ENCODE peak calls at places on chromosomes 16 and 17, in six cellular contexts. One of them, this sample, is unnamed.
A peak's percentile ranks its signal among the peaks of the same experiment; 100 is the strongest.

GRCh38 chr17:43713494-43714162 is 45.0 kb downstream of the SOST start:
- DNase-seq in cardiac muscle cell: peak; percentile 48
- DNase-seq in A673: no peak
- DNase-seq in left cardiac atrium: peak; percentile 55
- DNase-seq in NCI-H2171 treated with DMSO at 0.1 percent for 48 hours: peak; percentile 3
- DNase-seq in astrocyte of the spinal cord: no peak
- DNase-seq in this sample: no peak

GRCh38 chr17:81095608-81095888 is 60.6 kb downstream of the BAIAP2 start:
- DNase-seq in left cardiac atrium: no peak
- DNase-seq in cardiac muscle cell: no peak
- DNase-seq in NCI-H2171 treated with DMSO at 0.1 percent for 48 hours: no peak
- DNase-seq in A673: no peak
- DNase-seq in astrocyte of the spinal cord: no peak
- DNase-seq in this sample: no peak

GRCh38 chr17:78427140-78427539 is 48.7 kb downstream of the PGS1 start:
- DNase-seq in NCI-H2171 treated with DMSO at 0.1 percent for 48 hours: no peak
- DNase-seq in astrocyte of the spinal cord: no peak
- DNase-seq in left cardiac atrium: no peak
- DNase-seq in cardiac muscle cell: no peak
- DNase-seq in A673: no peak
- DNase-seq in this sample: no peak

GRCh38 chr17:43832168-43832975 is 574 bp downstream of the MPP3 start:
- DNase-seq in left cardiac atrium: peak; percentile 58
- DNase-seq in NCI-H2171 treated with DMSO at 0.1 percent for 48 hours: peak; percentile 50
- DNase-seq in cardiac muscle cell: peak; percentile 54
- DNase-seq in A673: peak; percentile 14
- DNase-seq in astrocyte of the spinal cord: peak; percentile 73
- DNase-seq in this sample: no peak

GRCh38 chr17:81553616-81554181 is 1.5 kb upstream of the FAAP100 start:
- DNase-seq in cardiac muscle cell: no peak
- DNase-seq in left cardiac atrium: peak; percentile 49
- DNase-seq in NCI-H2171 treated with DMSO at 0.1 percent for 48 hours: peak; percentile 48
- DNase-seq in astrocyte of the spinal cord: peak; percentile 94
- DNase-seq in A673: peak; percentile 89
- DNase-seq in this sample: no peak

GRCh38 chr17:28701987-28702751 is 9.5 kb downstream of the PROCA1 start:
- DNase-seq in NCI-H2171 treated with DMSO at 0.1 percent for 48 hours: no peak
- DNase-seq in A673: no peak
- DNase-seq in left cardiac atrium: no peak
- DNase-seq in astrocyte of the spinal cord: no peak
- DNase-seq in cardiac muscle cell: no peak
- DNase-seq in this sample: no peak

GRCh38 chr16:30715777-30716445 is 16.9 kb downstream of the SRCAP start:
- DNase-seq in NCI-H2171 treated with DMSO at 0.1 percent for 48 hours: no peak
- DNase-seq in A673: peak; percentile 72
- DNase-seq in astrocyte of the spinal cord: no peak
- DNase-seq in cardiac muscle cell: no peak
- DNase-seq in left cardiac atrium: no peak
- DNase-seq in this sample: no peak

GRCh38 chr17:71846561-71846960 is 274.3 kb upstream of the SOX9 start:
- DNase-seq in astrocyte of the spinal cord: peak; percentile 20
- DNase-seq in left cardiac atrium: no peak
- DNase-seq in cardiac muscle cell: no peak
- DNase-seq in A673: no peak
- DNase-seq in NCI-H2171 treated with DMSO at 0.1 percent for 48 hours: peak; percentile 72
- DNase-seq in this sample: peak; percentile 41

GRCh38 chr16:21150375-21151001 is at the start of gene DNAH3:
- DNase-seq in cardiac muscle cell: no peak
- DNase-seq in astrocyte of the spinal cord: no peak
- DNase-seq in NCI-H2171 treated with DMSO at 0.1 percent for 48 hours: peak; percentile 93
- DNase-seq in left cardiac atrium: no peak
- DNase-seq in A673: peak; percentile 69
- DNase-seq in this sample: peak; percentile 8

GRCh38 chr16:88334517-88335149 is 48.1 kb upstream of the ZNF469 start:
- DNase-seq in cardiac muscle cell: no peak
- DNase-seq in left cardiac atrium: no peak
- DNase-seq in astrocyte of the spinal cord: no peak
- DNase-seq in NCI-H2171 treated with DMSO at 0.1 percent for 48 hours: no peak
- DNase-seq in A673: no peak
- DNase-seq in this sample: no peak

GRCh38 chr16:9258423-9259051 is 167.1 kb downstream of the HAPSTR1 start:
- DNase-seq in astrocyte of the spinal cord: peak; percentile 4
- DNase-seq in A673: peak; percentile 68
- DNase-seq in cardiac muscle cell: peak; percentile 70
- DNase-seq in left cardiac atrium: peak; percentile 31
- DNase-seq in NCI-H2171 treated with DMSO at 0.1 percent for 48 hours: peak; percentile 8
- DNase-seq in this sample: peak; percentile 4

GRCh38 chr16:67356372-67356771 is 29.8 kb downstream of the LRRC36 start:
- DNase-seq in NCI-H2171 treated with DMSO at 0.1 percent for 48 hours: no peak
- DNase-seq in A673: no peak
- DNase-seq in astrocyte of the spinal cord: no peak
- DNase-seq in left cardiac atrium: no peak
- DNase-seq in cardiac muscle cell: no peak
- DNase-seq in this sample: no peak

GRCh38 chr17:43877031-43877430 is 30.1 kb downstream of the CD300LG start:
- DNase-seq in A673: no peak
- DNase-seq in NCI-H2171 treated with DMSO at 0.1 percent for 48 hours: no peak
- DNase-seq in astrocyte of the spinal cord: no peak
- DNase-seq in left cardiac atrium: no peak
- DNase-seq in cardiac muscle cell: no peak
- DNase-seq in this sample: no peak

GRCh38 chr16:80047796-80048649 is 447.5 kb upstream of the MAF start:
- DNase-seq in NCI-H2171 treated with DMSO at 0.1 percent for 48 hours: no peak
- DNase-seq in cardiac muscle cell: no peak
- DNase-seq in A673: no peak
- DNase-seq in left cardiac atrium: no peak
- DNase-seq in astrocyte of the spinal cord: no peak
- DNase-seq in this sample: peak; percentile 11

GRCh38 chr16:68902376-68903345 is 59.3 kb downstream of the TANGO6 start:
- DNase-seq in cardiac muscle cell: peak; percentile 79
- DNase-seq in astrocyte of the spinal cord: peak; percentile 69
- DNase-seq in A673: peak; percentile 68
- DNase-seq in NCI-H2171 treated with DMSO at 0.1 percent for 48 hours: peak; percentile 95
- DNase-seq in left cardiac atrium: no peak
- DNase-seq in this sample: peak; percentile 63

GRCh38 chr16:566475-567361 is at the start of gene NHLRC4:
- DNase-seq in cardiac muscle cell: peak; percentile 70
- DNase-seq in A673: peak; percentile 63
- DNase-seq in left cardiac atrium: peak; percentile 82
- DNase-seq in NCI-H2171 treated with DMSO at 0.1 percent for 48 hours: peak; percentile 66
- DNase-seq in astrocyte of the spinal cord: peak; percentile 39
- DNase-seq in this sample: no peak